ENCODE peak calls at places on chromosomes 13 and 19, in six cellular contexts. G is mesendoderm, D is H9, E is IMR-90, X is neuronal stem cell, S is trophoblast cell. A is an unnamed sample.

GRCh38 chr19:16435238-16435911 is 36.4 kb downstream of the EPS15L1 start:
- DNase-seq in D (no peak), X (no peak), G (peak), E (peak), S (peak), A (peak)

GRCh38 chr13:48151343-48151742 is 56.4 kb upstream of the MED4 start:
- DNase-seq in G (no peak), D (no peak), E (no peak), X (no peak), S (no peak), A (no peak)

GRCh38 chr13:83332751-83333150 is 549.5 kb downstream of the SLITRK1 start:
- DNase-seq in G (no peak), D (no peak), E (no peak), S (no peak), X (no peak), A (no peak)

GRCh38 chr13:41224113-41225110 is 30.0 kb upstream of the KBTBD7 start:
- DNase-seq in S (peak), X (no peak), D (no peak), G (no peak), E (peak), A (peak)

GRCh38 chr13:36323951-36324566 is 22.1 kb downstream of the SPART start:
- DNase-seq in D (no peak), G (peak), S (peak), E (peak), X (no peak), A (peak)

GRCh38 chr13:32233062-32233461 is 82.1 kb downstream of the ZAR1L start:
- DNase-seq in E (no peak), S (no peak), G (no peak), X (no peak), D (no peak), A (peak)

GRCh38 chr19:9156304-9156703 is 16.1 kb downstream of the ZNF317 start:
- DNase-seq in G (no peak), S (no peak), E (no peak), D (no peak), X (no peak), A (no peak)

GRCh38 chr19:29287061-29287460 is 74.1 kb upstream of the UQCRFS1 start:
- DNase-seq in X (no peak), S (no peak), D (no peak), G (no peak), E (no peak), A (no peak)

GRCh38 chr19:22784051-22784450 is at the start of gene ZNF99:
- DNase-seq in X (no peak), D (no peak), G (no peak), S (peak), E (no peak), A (no peak)

GRCh38 chr13:26584713-26585112 is 27.2 kb downstream of the WASF3 start:
- DNase-seq in D (no peak), X (no peak), E (peak), S (no peak), G (no peak), A (peak)

GRCh38 chr19:18746393-18747167 is 44.5 kb downstream of the COMP start:
- DNase-seq in G (peak), E (no peak), D (peak), S (no peak), X (no peak), A (no peak)

GRCh38 chr13:27309967-27310598 is 39.5 kb downstream of the RASL11A start:
- DNase-seq in D (no peak), E (peak), G (peak), X (no peak), S (peak), A (peak)

GRCh38 chr19:32971715-32972540 is at the start of the genes CEP89 and FAAP24:
- DNase-seq in X (peak), E (peak), S (peak), G (peak), D (peak), A (peak)
- H2AK5ac ChIP-seq in X (peak), E (peak), S (peak), G (no peak), D (no peak), A (no peak)

GRCh38 chr19:12983561-12984142 is 11.6 kb upstream of the NFIX start:
- DNase-seq in G (peak), S (peak), E (peak), X (peak), D (peak), A (peak)
- H2AK5ac ChIP-seq in G (no peak), S (no peak), E (peak), X (no peak), D (no peak), A (no peak)

GRCh38 chr13:97268772-97269171 is 46.6 kb downstream of the MBNL2 start:
- DNase-seq in E (no peak), D (peak), S (no peak), X (no peak), G (peak), A (no peak)
- H2AK5ac ChIP-seq in E (no peak), D (no peak), S (no peak), X (no peak), G (no peak), A (peak)

GRCh38 chr19:1070931-1071791 is 4.2 kb downstream of the ARHGAP45 start:
- DNase-seq in E (no peak), S (no peak), X (no peak), G (no peak), D (peak), A (no peak)

GRCh38 chr19:1068111-1069001 is 1.4 kb downstream of the ARHGAP45 start:
- DNase-seq in S (no peak), D (no peak), X (no peak), G (no peak), E (no peak), A (no peak)

GRCh38 chr19:1067341-1068103 is 555 bp downstream of the ARHGAP45 start:
- DNase-seq in S (peak), X (no peak), E (no peak), D (no peak), G (no peak), A (no peak)

GRCh38 chr19:1070576-1070930 is 3.6 kb downstream of the ARHGAP45 start:
- DNase-seq in E (no peak), D (peak), G (peak), S (no peak), X (no peak), A (no peak)

GRCh38 chr19:1069009-1069779 is 2.2 kb downstream of the ARHGAP45 start:
- DNase-seq in E (no peak), X (no peak), G (no peak), D (no peak), S (peak), A (no peak)
- H2AK5ac ChIP-seq in E (no peak), X (peak), G (no peak), D (no peak), S (no peak), A (no peak)

DNA sequence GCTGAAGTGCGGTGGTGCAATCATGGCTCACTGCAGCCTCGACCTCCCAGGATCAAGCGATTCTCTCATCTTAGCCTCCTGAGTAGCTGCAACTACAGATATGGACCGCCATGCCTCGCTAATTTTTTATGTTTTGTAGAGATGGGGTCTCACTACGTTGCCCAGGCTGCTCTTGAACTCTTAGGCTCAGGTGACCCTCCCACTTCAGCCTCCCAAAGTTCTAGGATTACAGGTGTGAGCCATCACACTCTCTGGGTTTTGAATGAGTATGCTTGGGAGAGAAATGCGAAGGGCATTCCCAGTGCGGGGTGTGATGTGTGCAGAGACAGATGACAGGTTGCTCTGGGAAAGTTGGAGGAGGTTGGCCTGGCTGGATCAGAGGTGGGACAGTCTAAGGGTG is 49.0 kb downstream of the RYR1 start:
- DNase-seq in S (no peak), X (no peak), D (no peak), G (no peak), E (no peak), A (no peak)
- H2AK5ac ChIP-seq in S (no peak), X (no peak), D (no peak), G (no peak), E (no peak), A (no peak)

GRCh38 chr19:47729799-47730520 is 15.4 kb upstream of the NOP53 start:
- DNase-seq in D (peak), E (no peak), S (peak), G (peak), X (no peak), A (no peak)

GRCh38 chr19:47729468-47729798 is 15.9 kb upstream of the NOP53 start:
- DNase-seq in D (peak), S (peak), X (no peak), E (peak), G (peak), A (peak)

GRCh38 chr19:47726467-47726866 is 13.2 kb downstream of the EHD2 start:
- DNase-seq in G (no peak), X (no peak), E (peak), D (no peak), S (no peak), A (peak)

GRCh38 chr19:47723573-47723923 is 10.3 kb downstream of the EHD2 start:
- DNase-seq in S (peak), E (peak), G (peak), X (no peak), D (no peak), A (peak)

GRCh38 chr19:47725759-47726401 is 12.7 kb downstream of the EHD2 start:
- DNase-seq in G (no peak), E (no peak), X (no peak), S (peak), D (no peak), A (peak)
- H2AK5ac ChIP-seq in G (no peak), E (peak), X (peak), S (no peak), D (no peak), A (peak)

GRCh38 chr13:39025433-39025839 is 12.5 kb downstream of the PROSER1 start:
- DNase-seq in G (no peak), E (no peak), X (no peak), S (no peak), D (no peak), A (no peak)
- H2AK5ac ChIP-seq in G (no peak), E (no peak), X (no peak), S (no peak), D (no peak), A (no peak)